ENCODE peak calls at places on chromosomes 13 and 19, in six cellular contexts. One of them, this sample, is unnamed. For H3K4me1, the result is how much of the 10 kb centered on the place peaks cover.

GRCh38 chr19:49119411-49120324 is at the start of gene PPFIA3:
- DNase-seq in SJSA1: peak
- DNase-seq in naive thymus-derived CD4-positive, alpha-beta T cell: peak
- DNase-seq in neuronal stem cell: peak
- DNase-seq in IMR-90: peak
- DNase-seq in CD8-positive, alpha-beta memory T cell: peak
- DNase-seq in this sample: no peak

GRCh38 chr19:14556662-14557188 is 15.1 kb downstream of the NDUFB7 start:
- DNase-seq in SJSA1: peak
- DNase-seq in naive thymus-derived CD4-positive, alpha-beta T cell: peak
- DNase-seq in CD8-positive, alpha-beta memory T cell: peak
- DNase-seq in neuronal stem cell: peak
- DNase-seq in IMR-90: peak
- DNase-seq in this sample: peak

GRCh38 chr13:59680429-59681024 is 483.2 kb downstream of the DIAPH3 start:
- DNase-seq in neuronal stem cell: no peak
- DNase-seq in CD8-positive, alpha-beta memory T cell: no peak
- DNase-seq in IMR-90: peak
- DNase-seq in naive thymus-derived CD4-positive, alpha-beta T cell: no peak
- DNase-seq in SJSA1: no peak
- DNase-seq in this sample: peak

GRCh38 chr13:101424381-101425155 is 8.3 kb upstream of the NALCN start:
- DNase-seq in neuronal stem cell: no peak
- DNase-seq in IMR-90: peak
- DNase-seq in SJSA1: no peak
- DNase-seq in CD8-positive, alpha-beta memory T cell: no peak
- DNase-seq in naive thymus-derived CD4-positive, alpha-beta T cell: no peak
- DNase-seq in this sample: no peak

GRCh38 chr13:61148211-61148610 is 267.4 kb downstream of the PCDH20 start:
- DNase-seq in CD8-positive, alpha-beta memory T cell: no peak
- DNase-seq in IMR-90: no peak
- DNase-seq in naive thymus-derived CD4-positive, alpha-beta T cell: no peak
- DNase-seq in SJSA1: no peak
- DNase-seq in neuronal stem cell: peak
- DNase-seq in this sample: no peak

GRCh38 chr13:41500501-41500900 is 43.2 kb downstream of the RGCC start:
- DNase-seq in IMR-90: no peak
- DNase-seq in SJSA1: no peak
- DNase-seq in CD8-positive, alpha-beta memory T cell: no peak
- DNase-seq in naive thymus-derived CD4-positive, alpha-beta T cell: peak
- DNase-seq in neuronal stem cell: no peak
- DNase-seq in this sample: peak

GRCh38 chr19:16085115-16085514 is 8.8 kb downstream of the TPM4 start:
- DNase-seq in IMR-90: peak
- DNase-seq in neuronal stem cell: no peak
- DNase-seq in CD8-positive, alpha-beta memory T cell: no peak
- DNase-seq in naive thymus-derived CD4-positive, alpha-beta T cell: no peak
- DNase-seq in SJSA1: no peak
- DNase-seq in this sample: peak

GRCh38 chr19:7272856-7273578 is 21.2 kb downstream of the INSR start:
- DNase-seq in IMR-90: no peak
- DNase-seq in SJSA1: no peak
- DNase-seq in CD8-positive, alpha-beta memory T cell: no peak
- DNase-seq in neuronal stem cell: no peak
- DNase-seq in naive thymus-derived CD4-positive, alpha-beta T cell: no peak
- DNase-seq in this sample: no peak

GRCh38 chr13:106104281-106104901 is 431.1 kb downstream of the EFNB2 start:
- DNase-seq in IMR-90: peak
- DNase-seq in neuronal stem cell: peak
- DNase-seq in CD8-positive, alpha-beta memory T cell: no peak
- DNase-seq in SJSA1: peak
- DNase-seq in naive thymus-derived CD4-positive, alpha-beta T cell: no peak
- DNase-seq in this sample: no peak

GRCh38 chr19:50203281-50204080 is at the start of gene MYH14:
- DNase-seq in SJSA1: no peak
- DNase-seq in IMR-90: no peak
- DNase-seq in neuronal stem cell: peak
- DNase-seq in CD8-positive, alpha-beta memory T cell: no peak
- DNase-seq in naive thymus-derived CD4-positive, alpha-beta T cell: no peak
- DNase-seq in this sample: no peak

GRCh38 chr13:44148159-44148929 is 225.3 kb upstream of the SERP2 start:
- DNase-seq in naive thymus-derived CD4-positive, alpha-beta T cell: no peak
- DNase-seq in CD8-positive, alpha-beta memory T cell: no peak
- DNase-seq in neuronal stem cell: no peak
- DNase-seq in IMR-90: peak
- DNase-seq in SJSA1: no peak
- DNase-seq in this sample: no peak

GRCh38 chr19:49423278-49423984 is at the start of gene PTH2:
- DNase-seq in neuronal stem cell: no peak
- DNase-seq in CD8-positive, alpha-beta memory T cell: no peak
- DNase-seq in naive thymus-derived CD4-positive, alpha-beta T cell: no peak
- DNase-seq in SJSA1: no peak
- DNase-seq in IMR-90: no peak
- DNase-seq in this sample: no peak

GRCh38 chr13:93262729-93263128 is 36.1 kb downstream of the GPC6 start:
- DNase-seq in SJSA1: peak
- DNase-seq in neuronal stem cell: no peak
- DNase-seq in naive thymus-derived CD4-positive, alpha-beta T cell: no peak
- DNase-seq in CD8-positive, alpha-beta memory T cell: no peak
- DNase-seq in IMR-90: peak
- DNase-seq in this sample: no peak

GRCh38 chr13:40961224-40961623 is 57.9 kb downstream of the ELF1 start:
- DNase-seq in neuronal stem cell: no peak
- DNase-seq in CD8-positive, alpha-beta memory T cell: no peak
- DNase-seq in IMR-90: no peak
- DNase-seq in naive thymus-derived CD4-positive, alpha-beta T cell: no peak
- DNase-seq in SJSA1: no peak
- DNase-seq in this sample: no peak

GRCh38 chr19:3358919-3359849 is 7.2 kb upstream of the NFIC start:
- DNase-seq in IMR-90: peak
- DNase-seq in naive thymus-derived CD4-positive, alpha-beta T cell: peak
- DNase-seq in SJSA1: peak
- DNase-seq in CD8-positive, alpha-beta memory T cell: peak
- DNase-seq in neuronal stem cell: no peak
- DNase-seq in this sample: peak

GRCh38 chr13:81658598-81659370 is 1317.9 kb upstream of the SPRY2 start:
- DNase-seq in neuronal stem cell: no peak
- DNase-seq in naive thymus-derived CD4-positive, alpha-beta T cell: no peak
- DNase-seq in IMR-90: no peak
- DNase-seq in SJSA1: no peak
- DNase-seq in CD8-positive, alpha-beta memory T cell: no peak
- DNase-seq in this sample: no peak

GRCh38 chr19:55173186-55173716 is 6.8 kb upstream of the DNAAF3 start:
- DNase-seq in naive thymus-derived CD4-positive, alpha-beta T cell: no peak
- DNase-seq in CD8-positive, alpha-beta memory T cell: no peak
- DNase-seq in SJSA1: no peak
- DNase-seq in neuronal stem cell: no peak
- DNase-seq in IMR-90: no peak
- DNase-seq in this sample: no peak

GRCh38 chr13:36814465-36814864 is 4.6 kb upstream of the RFXAP start:
- DNase-seq in IMR-90: no peak
- DNase-seq in SJSA1: no peak
- DNase-seq in naive thymus-derived CD4-positive, alpha-beta T cell: no peak
- DNase-seq in CD8-positive, alpha-beta memory T cell: no peak
- DNase-seq in neuronal stem cell: no peak
- DNase-seq in this sample: no peak

GRCh38 chr19:48319647-48320537 is 5.5 kb upstream of the EMP3 start:
- DNase-seq in IMR-90: peak
- DNase-seq in CD8-positive, alpha-beta memory T cell: peak
- DNase-seq in naive thymus-derived CD4-positive, alpha-beta T cell: peak
- DNase-seq in SJSA1: peak
- DNase-seq in neuronal stem cell: peak
- DNase-seq in this sample: peak

GRCh38 chr19:16208064-16208759 is 10.5 kb downstream of the AP1M1 start:
- DNase-seq in CD8-positive, alpha-beta memory T cell: peak
- DNase-seq in neuronal stem cell: no peak
- DNase-seq in naive thymus-derived CD4-positive, alpha-beta T cell: no peak
- DNase-seq in SJSA1: no peak
- DNase-seq in IMR-90: no peak
- DNase-seq in this sample: no peak

GRCh38 chr13:41384749-41385503 is 72.4 kb upstream of the RGCC start:
- DNase-seq in SJSA1: no peak
- DNase-seq in CD8-positive, alpha-beta memory T cell: no peak
- DNase-seq in IMR-90: peak
- DNase-seq in naive thymus-derived CD4-positive, alpha-beta T cell: no peak
- DNase-seq in neuronal stem cell: no peak
- DNase-seq in this sample: no peak

GRCh38 chr19:15636026-15636425 is 4.7 kb upstream of the CYP4F3 start:
- DNase-seq in naive thymus-derived CD4-positive, alpha-beta T cell: no peak
- DNase-seq in IMR-90: no peak
- DNase-seq in neuronal stem cell: no peak
- DNase-seq in CD8-positive, alpha-beta memory T cell: no peak
- DNase-seq in SJSA1: no peak
- DNase-seq in this sample: no peak

GRCh38 chr19:5694952-5695648 is 5.0 kb downstream of the RPL36 start:
- DNase-seq in naive thymus-derived CD4-positive, alpha-beta T cell: no peak
- DNase-seq in IMR-90: no peak
- DNase-seq in neuronal stem cell: no peak
- DNase-seq in CD8-positive, alpha-beta memory T cell: no peak
- DNase-seq in SJSA1: no peak
- DNase-seq in this sample: no peak

GRCh38 chr19:38691938-38692457 is 44.5 kb downstream of the ACTN4 start:
- DNase-seq in naive thymus-derived CD4-positive, alpha-beta T cell: no peak
- DNase-seq in neuronal stem cell: no peak
- DNase-seq in CD8-positive, alpha-beta memory T cell: no peak
- DNase-seq in SJSA1: peak
- DNase-seq in IMR-90: peak
- DNase-seq in this sample: no peak
- H3K4me1 ChIP-seq in naive thymus-derived CD4-positive, alpha-beta T cell: under half
- H3K4me1 ChIP-seq in neuronal stem cell: under half
- H3K4me1 ChIP-seq in CD8-positive, alpha-beta memory T cell: under half
- H3K4me1 ChIP-seq in SJSA1: half or more
- H3K4me1 ChIP-seq in IMR-90: under half
- H3K4me1 ChIP-seq in this sample: half or more

GRCh38 chr13:66703597-66703996 is 526.5 kb downstream of the PCDH9 start:
- DNase-seq in IMR-90: no peak
- DNase-seq in neuronal stem cell: no peak
- DNase-seq in CD8-positive, alpha-beta memory T cell: no peak
- DNase-seq in naive thymus-derived CD4-positive, alpha-beta T cell: no peak
- DNase-seq in SJSA1: no peak
- DNase-seq in this sample: no peak

GRCh38 chr13:66700336-66700735 is 529.8 kb downstream of the PCDH9 start:
- DNase-seq in CD8-positive, alpha-beta memory T cell: no peak
- DNase-seq in IMR-90: no peak
- DNase-seq in neuronal stem cell: no peak
- DNase-seq in naive thymus-derived CD4-positive, alpha-beta T cell: no peak
- DNase-seq in SJSA1: no peak
- DNase-seq in this sample: no peak

GRCh38 chr13:66704110-66704509 is 526.0 kb downstream of the PCDH9 start:
- DNase-seq in CD8-positive, alpha-beta memory T cell: no peak
- DNase-seq in IMR-90: no peak
- DNase-seq in SJSA1: no peak
- DNase-seq in naive thymus-derived CD4-positive, alpha-beta T cell: no peak
- DNase-seq in neuronal stem cell: no peak
- DNase-seq in this sample: no peak
- H3K27ac ChIP-seq in CD8-positive, alpha-beta memory T cell: no peak
- H3K27ac ChIP-seq in IMR-90: no peak
- H3K27ac ChIP-seq in SJSA1: no peak
- H3K27ac ChIP-seq in naive thymus-derived CD4-positive, alpha-beta T cell: no peak
- H3K27ac ChIP-seq in neuronal stem cell: no peak
- H3K27ac ChIP-seq in this sample: no peak

GRCh38 chr13:79379274-79379673 is 26.8 kb downstream of the RBM26 start:
- DNase-seq in CD8-positive, alpha-beta memory T cell: no peak
- DNase-seq in SJSA1: no peak
- DNase-seq in naive thymus-derived CD4-positive, alpha-beta T cell: no peak
- DNase-seq in neuronal stem cell: no peak
- DNase-seq in IMR-90: no peak
- DNase-seq in this sample: no peak

GRCh38 chr13:79384022-79384610 is 21.9 kb downstream of the RBM26 start:
- DNase-seq in CD8-positive, alpha-beta memory T cell: no peak
- DNase-seq in SJSA1: no peak
- DNase-seq in IMR-90: no peak
- DNase-seq in neuronal stem cell: no peak
- DNase-seq in naive thymus-derived CD4-positive, alpha-beta T cell: no peak
- DNase-seq in this sample: no peak

GRCh38 chr13:79385694-79386093 is 20.4 kb downstream of the RBM26 start:
- DNase-seq in naive thymus-derived CD4-positive, alpha-beta T cell: no peak
- DNase-seq in IMR-90: no peak
- DNase-seq in CD8-positive, alpha-beta memory T cell: no peak
- DNase-seq in neuronal stem cell: no peak
- DNase-seq in SJSA1: no peak
- DNase-seq in this sample: no peak

GRCh38 chr13:79380943-79381445 is 25.1 kb downstream of the RBM26 start:
- DNase-seq in SJSA1: no peak
- DNase-seq in IMR-90: no peak
- DNase-seq in naive thymus-derived CD4-positive, alpha-beta T cell: no peak
- DNase-seq in CD8-positive, alpha-beta memory T cell: no peak
- DNase-seq in neuronal stem cell: no peak
- DNase-seq in this sample: no peak

DNA sequence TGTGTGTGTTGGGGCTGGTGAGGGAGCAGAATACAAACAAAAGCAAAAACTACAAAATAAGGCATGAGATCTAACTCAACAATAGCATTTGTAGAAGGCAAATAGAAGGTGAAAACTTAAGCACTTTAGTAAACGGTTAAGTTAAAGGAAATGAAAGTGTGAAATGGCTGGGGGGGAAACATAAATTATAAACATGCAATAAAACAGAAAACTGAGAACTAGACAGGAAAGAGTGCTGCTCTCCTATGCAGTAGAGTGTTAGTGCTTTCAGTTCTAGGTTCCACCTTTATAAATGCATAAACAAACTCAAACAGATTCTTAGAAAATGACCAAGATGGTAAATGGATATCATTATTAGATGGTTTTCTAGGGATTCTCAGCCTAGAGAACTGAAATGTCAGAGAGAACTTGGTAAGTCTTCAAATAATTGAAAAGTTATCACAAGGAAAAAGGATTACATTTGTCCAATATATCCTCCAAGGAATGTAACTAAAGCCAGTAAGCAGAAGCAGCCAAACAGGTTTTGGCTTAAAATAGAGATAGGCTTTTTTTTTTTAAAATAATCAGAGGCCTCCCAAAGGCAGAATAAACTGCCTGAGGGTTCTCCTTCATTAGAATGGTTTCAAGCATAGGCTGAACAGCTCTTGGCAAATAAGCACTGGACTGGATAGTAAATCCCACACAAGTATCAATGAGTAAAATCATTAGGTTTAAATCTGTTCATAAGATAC is 23.3 kb downstream of the RBM26 start:
- DNase-seq in CD8-positive, alpha-beta memory T cell: no peak
- DNase-seq in SJSA1: no peak
- DNase-seq in neuronal stem cell: no peak
- DNase-seq in naive thymus-derived CD4-positive, alpha-beta T cell: no peak
- DNase-seq in IMR-90: no peak
- DNase-seq in this sample: no peak
- H3K4me3 ChIP-seq in CD8-positive, alpha-beta memory T cell: no peak
- H3K4me3 ChIP-seq in SJSA1: no peak
- H3K4me3 ChIP-seq in neuronal stem cell: no peak
- H3K4me3 ChIP-seq in naive thymus-derived CD4-positive, alpha-beta T cell: peak
- H3K4me3 ChIP-seq in IMR-90: no peak
- H3K4me3 ChIP-seq in this sample: no peak

DNA sequence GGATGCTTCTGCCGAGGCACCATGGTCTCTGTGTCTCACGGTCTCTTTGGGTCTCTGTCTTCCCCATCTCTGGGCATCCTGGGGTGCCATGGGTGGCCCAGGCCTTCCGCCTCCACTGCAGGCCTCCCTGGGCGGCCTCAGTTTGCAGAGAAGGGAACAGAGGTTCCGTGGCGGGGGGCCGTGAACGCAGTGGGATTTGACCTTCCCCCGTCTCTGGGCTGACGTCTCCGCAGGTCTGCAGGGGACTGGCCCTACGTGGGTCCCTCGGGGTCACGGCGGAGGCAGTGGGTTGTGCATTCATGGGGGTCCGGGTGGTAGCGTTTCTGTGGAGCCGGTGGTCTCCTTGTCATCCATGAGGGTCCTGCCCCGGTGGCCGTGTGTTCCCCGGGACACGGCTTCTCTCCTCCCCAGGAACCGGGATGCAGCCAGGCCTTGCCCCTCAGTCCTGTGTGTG is 4.6 kb downstream of the EFNA2 start:
- DNase-seq in naive thymus-derived CD4-positive, alpha-beta T cell: no peak
- DNase-seq in neuronal stem cell: no peak
- DNase-seq in CD8-positive, alpha-beta memory T cell: no peak
- DNase-seq in SJSA1: no peak
- DNase-seq in IMR-90: no peak
- DNase-seq in this sample: no peak
- H3K4me1 ChIP-seq in naive thymus-derived CD4-positive, alpha-beta T cell: under half
- H3K4me1 ChIP-seq in neuronal stem cell: under half
- H3K4me1 ChIP-seq in CD8-positive, alpha-beta memory T cell: under half
- H3K4me1 ChIP-seq in SJSA1: under half
- H3K4me1 ChIP-seq in IMR-90: under half
- H3K4me1 ChIP-seq in this sample: under half